ENCODE peak calls at places on chromosome 18, in four cellular contexts. One of them, this sample, is unnamed.

GRCh38 chr18:22422909-22423548 is 5.3 kb upstream of the CTAGE1 start:
- DNase-seq in IMR-90: peak; percentile 87
- DNase-seq in body of pancreas: peak; percentile 93
- DNase-seq in ovary: no peak
- DNase-seq in this sample: no peak

GRCh38 chr18:24584777-24585176 is 124.3 kb downstream of the HRH4 start:
- DNase-seq in body of pancreas: no peak
- DNase-seq in IMR-90: no peak
- DNase-seq in ovary: no peak
- DNase-seq in this sample: no peak

GRCh38 chr18:53380063-53380639 is 844.3 kb downstream of the MBD2 start:
- DNase-seq in IMR-90: peak; percentile 31
- DNase-seq in body of pancreas: no peak
- DNase-seq in ovary: no peak
- DNase-seq in this sample: no peak

GRCh38 chr18:46639386-46639785 is 17.6 kb downstream of the LOXHD1 start:
- DNase-seq in body of pancreas: no peak
- DNase-seq in IMR-90: no peak
- DNase-seq in ovary: no peak
- DNase-seq in this sample: no peak

GRCh38 chr18:67154979-67155378 is 361.5 kb downstream of the DSEL start:
- DNase-seq in IMR-90: no peak
- DNase-seq in body of pancreas: no peak
- DNase-seq in ovary: no peak
- DNase-seq in this sample: no peak

GRCh38 chr18:63578357-63578958 is 8.7 kb upstream of the SERPINB13 start:
- DNase-seq in ovary: no peak
- DNase-seq in body of pancreas: peak; percentile 20
- DNase-seq in IMR-90: peak; percentile 36
- DNase-seq in this sample: no peak

GRCh38 chr18:58666176-58666575 is 5.1 kb upstream of the MALT1 start:
- DNase-seq in IMR-90: no peak
- DNase-seq in ovary: no peak
- DNase-seq in body of pancreas: no peak
- DNase-seq in this sample: no peak

GRCh38 chr18:61606759-61607158 is 273.5 kb downstream of the CDH20 start:
- DNase-seq in IMR-90: peak; percentile 93
- DNase-seq in body of pancreas: peak; percentile 57
- DNase-seq in ovary: peak; percentile 27
- DNase-seq in this sample: peak; percentile 66

GRCh38 chr18:9740076-9740475 is 32.0 kb downstream of the RAB31 start:
- DNase-seq in IMR-90: no peak
- DNase-seq in body of pancreas: no peak
- DNase-seq in ovary: no peak
- DNase-seq in this sample: no peak

GRCh38 chr18:9058426-9058825 is 44.1 kb upstream of the NDUFV2 start:
- DNase-seq in body of pancreas: no peak
- DNase-seq in ovary: no peak
- DNase-seq in IMR-90: no peak
- DNase-seq in this sample: no peak

GRCh38 chr18:49613741-49614151 is 51.9 kb downstream of the LIPG start:
- DNase-seq in IMR-90: no peak
- DNase-seq in ovary: no peak
- DNase-seq in body of pancreas: peak; percentile 27
- DNase-seq in this sample: no peak

GRCh38 chr18:52700757-52701156 is 360.8 kb downstream of the DCC start:
- DNase-seq in IMR-90: no peak
- DNase-seq in ovary: no peak
- DNase-seq in body of pancreas: no peak
- DNase-seq in this sample: no peak

GRCh38 chr18:62788891-62789290 is 73.5 kb downstream of the PHLPP1 start:
- DNase-seq in ovary: no peak
- DNase-seq in IMR-90: no peak
- DNase-seq in body of pancreas: no peak
- DNase-seq in this sample: no peak

GRCh38 chr18:8830067-8831060 is 125.0 kb downstream of the MTCL1 start:
- DNase-seq in ovary: no peak
- DNase-seq in body of pancreas: no peak
- DNase-seq in IMR-90: no peak
- DNase-seq in this sample: no peak

GRCh38 chr18:27213123-27213717 is 28.1 kb upstream of the CHST9 start:
- DNase-seq in ovary: no peak
- DNase-seq in body of pancreas: no peak
- DNase-seq in IMR-90: no peak
- DNase-seq in this sample: no peak

GRCh38 chr18:63220903-63221302 is 98.7 kb downstream of the BCL2 start:
- DNase-seq in IMR-90: no peak
- DNase-seq in body of pancreas: no peak
- DNase-seq in ovary: no peak
- DNase-seq in this sample: no peak

GRCh38 chr18:9081940-9082339 is 20.6 kb upstream of the NDUFV2 start:
- DNase-seq in body of pancreas: no peak
- DNase-seq in ovary: no peak
- DNase-seq in IMR-90: no peak
- DNase-seq in this sample: no peak

GRCh38 chr18:54947115-54947514 is 12.1 kb downstream of the CCDC68 start:
- DNase-seq in ovary: no peak
- DNase-seq in body of pancreas: peak; percentile 35
- DNase-seq in IMR-90: no peak
- DNase-seq in this sample: no peak

GRCh38 chr18:69898241-69898861 is 49.3 kb downstream of the CD226 start:
- DNase-seq in IMR-90: no peak
- DNase-seq in ovary: no peak
- DNase-seq in body of pancreas: no peak
- DNase-seq in this sample: no peak

GRCh38 chr18:22434973-22435608 is 17.4 kb upstream of the CTAGE1 start:
- DNase-seq in IMR-90: peak; percentile 91
- DNase-seq in ovary: no peak
- DNase-seq in body of pancreas: no peak
- DNase-seq in this sample: no peak

GRCh38 chr18:26477828-26478466 is 70.4 kb downstream of the KCTD1 start:
- DNase-seq in ovary: no peak
- DNase-seq in IMR-90: no peak
- DNase-seq in body of pancreas: no peak
- DNase-seq in this sample: no peak

GRCh38 chr18:62066121-62066818 is 120.6 kb downstream of the PIGN start:
- DNase-seq in ovary: no peak
- DNase-seq in IMR-90: no peak
- DNase-seq in body of pancreas: no peak
- DNase-seq in this sample: no peak

GRCh38 chr18:55321268-55322175 is 266.5 kb downstream of the TCF4 start:
- DNase-seq in ovary: peak; percentile 90
- DNase-seq in body of pancreas: peak; percentile 69
- DNase-seq in IMR-90: peak; percentile 89
- DNase-seq in this sample: peak; percentile 90

GRCh38 chr18:80247403-80247916 is at the start of gene PARD6G:
- DNase-seq in body of pancreas: peak; percentile 86
- DNase-seq in ovary: peak; percentile 89
- DNase-seq in IMR-90: peak; percentile 60
- DNase-seq in this sample: peak; percentile 89

GRCh38 chr18:37665346-37665745 is 99.7 kb upstream of the CELF4 start:
- DNase-seq in body of pancreas: no peak
- DNase-seq in IMR-90: no peak
- DNase-seq in ovary: no peak
- DNase-seq in this sample: no peak

GRCh38 chr18:46917808-46918600 is 602 bp downstream of the KATNAL2 start:
- DNase-seq in body of pancreas: peak; percentile 11
- DNase-seq in IMR-90: peak; percentile 37
- DNase-seq in ovary: peak; percentile 38
- DNase-seq in this sample: peak; percentile 30

GRCh38 chr18:10351858-10352257 is 102.6 kb upstream of the APCDD1 start:
- DNase-seq in IMR-90: no peak
- DNase-seq in ovary: no peak
- DNase-seq in body of pancreas: no peak
- DNase-seq in this sample: no peak

GRCh38 chr18:25019086-25019860 is 332.7 kb downstream of the ZNF521 start:
- DNase-seq in ovary: no peak
- DNase-seq in IMR-90: no peak
- DNase-seq in body of pancreas: no peak
- DNase-seq in this sample: no peak

GRCh38 chr18:5424903-5425302 is 118.9 kb downstream of the EPB41L3 start:
- DNase-seq in body of pancreas: no peak
- DNase-seq in IMR-90: peak; percentile 65
- DNase-seq in ovary: no peak
- DNase-seq in this sample: no peak

GRCh38 chr18:63540131-63540530 is 2.0 kb upstream of the SERPINB12 start:
- DNase-seq in IMR-90: peak; percentile 46
- DNase-seq in ovary: no peak
- DNase-seq in body of pancreas: no peak
- DNase-seq in this sample: no peak

DNA sequence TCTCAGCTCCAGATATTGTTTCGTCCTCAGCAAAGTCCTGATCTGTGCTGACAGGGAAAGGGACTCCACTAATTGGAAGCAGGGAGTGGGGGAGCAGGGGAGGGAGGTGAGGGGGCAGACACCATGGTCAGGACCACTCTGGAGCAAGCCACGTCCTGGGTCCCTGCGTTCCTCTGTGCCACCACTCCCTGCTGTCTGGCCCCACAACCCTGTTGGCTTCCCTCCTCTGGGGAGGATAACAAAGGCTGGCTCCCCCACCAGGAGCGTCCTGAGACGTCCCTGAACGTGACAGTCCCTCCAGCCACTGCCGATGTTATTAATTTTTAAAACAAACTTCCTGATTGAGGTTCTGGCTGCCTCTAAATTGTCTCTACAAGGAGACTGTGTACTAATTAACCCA is 257.3 kb downstream of the SETBP1 start:
- DNase-seq in IMR-90: no peak
- DNase-seq in ovary: no peak
- DNase-seq in body of pancreas: no peak
- DNase-seq in this sample: no peak
- H3K27ac ChIP-seq in IMR-90: no peak overlapping the region
- H3K27ac ChIP-seq in ovary: no peak overlapping the region
- H3K27ac ChIP-seq in body of pancreas: peak overlapping the region; percentile 73
- H3K27ac ChIP-seq in this sample: no peak overlapping the region

DNA sequence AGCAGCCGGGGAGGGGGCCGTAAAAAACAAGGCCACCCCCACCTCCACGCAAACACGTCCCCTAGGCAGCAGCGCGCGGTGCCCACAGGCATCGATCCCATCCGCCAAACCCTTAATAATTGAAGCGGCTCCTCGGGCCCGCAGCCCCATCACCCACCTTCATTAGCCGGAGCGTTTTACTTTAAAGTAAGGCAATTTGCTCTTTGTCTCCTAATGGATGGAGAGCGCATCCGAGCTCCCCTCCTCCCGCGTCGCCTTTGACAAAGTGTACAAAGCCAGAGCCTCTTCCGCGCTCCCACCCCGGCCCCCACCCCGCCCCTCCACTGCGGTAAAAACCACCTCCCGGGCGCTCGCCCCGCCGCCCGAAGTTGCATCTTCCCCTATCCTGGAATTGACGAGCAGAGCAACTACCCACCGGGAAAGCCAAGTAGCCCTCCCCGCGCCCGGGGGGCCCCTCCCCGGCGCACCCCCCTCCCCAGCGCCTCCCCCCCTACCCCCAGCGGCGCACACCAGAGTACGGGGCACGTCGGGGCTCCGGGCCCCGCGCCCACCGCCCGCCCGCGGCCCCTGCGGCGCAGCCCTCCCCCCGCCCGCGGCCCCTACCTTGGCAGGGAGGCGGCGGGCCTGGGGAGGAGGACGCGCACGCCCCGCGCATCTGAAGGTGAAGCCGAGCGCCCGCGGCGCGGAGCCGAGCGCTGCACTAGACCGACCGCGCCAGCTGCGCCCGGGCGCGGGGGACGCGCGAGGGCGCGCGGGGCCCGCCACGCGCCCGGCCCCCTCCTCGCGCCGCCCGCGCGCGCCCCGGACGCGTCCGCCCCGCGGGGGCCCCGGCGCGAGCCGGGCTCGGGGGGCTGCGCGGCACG is at the start of gene ZNF516:
- DNase-seq in IMR-90: peak; percentile 34
- DNase-seq in ovary: peak; percentile 77
- DNase-seq in body of pancreas: peak; percentile 36
- DNase-seq in this sample: peak; percentile 50
- TF ChIP-seq POLR2A in IMR-90: no peak
- TF ChIP-seq POLR2A in ovary: no peak
- TF ChIP-seq POLR2A in body of pancreas: no peak
- TF ChIP-seq POLR2A in this sample: no peak

GRCh38 chr18:74496508-74497307 is 545 bp downstream of the CNDP2 start:
- DNase-seq in IMR-90: peak; percentile 42
- DNase-seq in ovary: no peak
- DNase-seq in body of pancreas: peak; percentile 67
- DNase-seq in this sample: peak; percentile 57

GRCh38 chr18:74498712-74499629 is 2.8 kb downstream of the CNDP2 start:
- DNase-seq in body of pancreas: peak; percentile 79
- DNase-seq in ovary: no peak
- DNase-seq in IMR-90: no peak
- DNase-seq in this sample: no peak

GRCh38 chr18:74495581-74496507 is at the start of gene CNDP2:
- DNase-seq in body of pancreas: peak; percentile 100
- DNase-seq in ovary: peak; percentile 100
- DNase-seq in IMR-90: peak; percentile 98
- DNase-seq in this sample: peak; percentile 100

GRCh38 chr18:74497778-74498177 is 1.6 kb downstream of the CNDP2 start:
- DNase-seq in ovary: no peak
- DNase-seq in body of pancreas: no peak
- DNase-seq in IMR-90: no peak
- DNase-seq in this sample: no peak

GRCh38 chr18:74497308-74497640 is 1.1 kb downstream of the CNDP2 start:
- DNase-seq in IMR-90: no peak
- DNase-seq in body of pancreas: no peak
- DNase-seq in ovary: no peak
- DNase-seq in this sample: no peak
- H3K27ac ChIP-seq in IMR-90: no peak overlapping the region
- H3K27ac ChIP-seq in body of pancreas: peak overlapping the region; percentile 98
- H3K27ac ChIP-seq in ovary: no peak overlapping the region
- H3K27ac ChIP-seq in this sample: no peak overlapping the region

GRCh38 chr18:76685402-76685801 is 137.0 kb upstream of the ZNF236 start:
- DNase-seq in ovary: no peak
- DNase-seq in body of pancreas: no peak
- DNase-seq in IMR-90: no peak
- DNase-seq in this sample: no peak

GRCh38 chr18:76687271-76688006 is 134.9 kb upstream of the ZNF236 start:
- DNase-seq in ovary: peak; percentile 54
- DNase-seq in IMR-90: peak; percentile 15
- DNase-seq in body of pancreas: no peak
- DNase-seq in this sample: peak; percentile 77

GRCh38 chr18:76688724-76689472 is 133.5 kb upstream of the ZNF236 start:
- DNase-seq in body of pancreas: no peak
- DNase-seq in ovary: no peak
- DNase-seq in IMR-90: no peak
- DNase-seq in this sample: no peak

GRCh38 chr18:76685860-76686259 is 136.5 kb upstream of the ZNF236 start:
- DNase-seq in IMR-90: no peak
- DNase-seq in ovary: no peak
- DNase-seq in body of pancreas: no peak
- DNase-seq in this sample: no peak

DNA sequence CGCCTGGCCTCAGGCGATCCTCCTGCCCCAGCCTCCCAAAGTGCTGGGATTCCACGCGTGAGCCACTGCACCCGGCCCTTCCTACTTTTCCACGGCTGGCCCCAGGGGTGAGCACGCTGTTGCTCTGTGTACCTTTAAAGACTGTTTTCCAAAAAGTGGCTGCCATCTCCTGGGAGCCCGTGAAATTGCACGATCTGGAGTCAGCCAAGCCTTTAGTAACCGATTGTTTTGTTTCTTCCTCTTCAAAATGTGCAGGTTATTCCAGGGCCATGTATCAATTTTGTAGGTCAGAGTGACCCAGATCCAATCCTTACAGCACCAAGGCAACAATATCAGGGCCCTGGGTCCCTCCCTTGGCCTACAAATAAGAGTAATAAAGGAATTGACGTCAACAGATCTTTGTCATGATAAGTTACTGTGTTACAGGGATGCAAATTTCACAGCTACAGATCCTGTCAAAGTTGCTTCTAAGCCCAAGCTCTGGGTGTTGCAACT is 135.6 kb upstream of the ZNF236 start:
- DNase-seq in IMR-90: peak; percentile 57
- DNase-seq in ovary: peak; percentile 81
- DNase-seq in body of pancreas: peak; percentile 61
- DNase-seq in this sample: peak; percentile 91
- TF ChIP-seq POLR2A in IMR-90: no peak
- TF ChIP-seq POLR2A in ovary: no peak
- TF ChIP-seq POLR2A in body of pancreas: no peak
- TF ChIP-seq POLR2A in this sample: no peak

This sample was measured in uterus.